ENCODE peak calls at places on chromosomes 12 and 14, in four cellular contexts. S is GM18507, J is foreskin fibroblast, A is GM20000. B is an unnamed sample.

GRCh38 chr12:49332891-49333371 is 4.1 kb downstream of the C1QL4 start:
- DNase-seq in S (no peak), A (peak; percentile 26), J (no peak), B (no peak)

GRCh38 chr12:122064034-122064777 is 14.3 kb upstream of the MLXIP start:
- DNase-seq in J (peak; percentile 97), S (no peak), A (peak; percentile 69), B (peak; percentile 99)

GRCh38 chr12:53935562-53936341 is 2.9 kb upstream of the HOXC13 start:
- DNase-seq in S (no peak), A (no peak), J (no peak), B (no peak)

GRCh38 chr12:50065726-50066310 is 8.4 kb downstream of the ASIC1 start:
- DNase-seq in J (peak; percentile 50), S (no peak), A (no peak), B (no peak)

GRCh38 chr12:65632131-65632855 is 192.0 kb upstream of the HMGA2 start:
- DNase-seq in A (no peak), S (no peak), J (peak; percentile 74), B (no peak)

GRCh38 chr12:98635657-98636323 is 8.8 kb downstream of the IKBIP start:
- DNase-seq in J (peak; percentile 57), A (peak; percentile 49), S (no peak), B (no peak)

GRCh38 chr14:68959035-68959434 is 20.1 kb downstream of the ACTN1 start:
- DNase-seq in A (no peak), J (no peak), S (no peak), B (no peak)

GRCh38 chr14:94088516-94088915 is 7.4 kb downstream of the IFI27L1 start:
- DNase-seq in A (no peak), S (no peak), J (peak; percentile 50), B (no peak)

GRCh38 chr12:17064834-17065233 is 458.9 kb upstream of the LMO3 start:
- DNase-seq in S (no peak), A (no peak), J (no peak), B (no peak)

GRCh38 chr12:27646149-27646548 is 50.1 kb upstream of the REP15 start:
- DNase-seq in A (no peak), S (no peak), J (no peak), B (no peak)

B was measured in K562.